ENCODE peak calls at places on chromosomes 11 and 22, in eight cellular contexts. Q is NT2/D1, P is aorta, H is kidney, Y is NCI-H526 treated with DMSO at 0.1 percent for 48 hours, O is posterior cingulate gyrus, U is T-helper 1 cell, Z is brain microvascular endothelial cell. B is an unnamed sample.

GRCh38 chr22:36197065-36197440 is 4.6 kb downstream of the APOL4 start:
- DNase-seq in P (peak; percentile 80), H (no peak), U (no peak), O (peak; percentile 25), Q (peak; percentile 54), Y (no peak), Z (peak; percentile 22), B (no peak)

GRCh38 chr11:94521684-94522083 is 9.4 kb downstream of the C11orf97 start:
- DNase-seq in Z (peak; percentile 29), Q (no peak), H (no peak), P (no peak), O (no peak), U (no peak), Y (peak; percentile 25), B (no peak)

GRCh38 chr11:128689946-128690745 is 3.7 kb upstream of the FLI1 start:
- DNase-seq in Q (no peak), P (no peak), Y (peak; percentile 22), U (no peak), O (no peak), Z (no peak), H (peak; percentile 86), B (no peak)

GRCh38 chr22:27135582-27135981 is 478.2 kb downstream of the MIAT start:
- DNase-seq in U (no peak), H (no peak), Y (no peak), Z (peak; percentile 74), P (no peak), O (no peak), Q (no peak), B (no peak)

GRCh38 chr11:134334796-134335571 is 3.2 kb downstream of the GLB1L2 start:
- DNase-seq in O (no peak), P (no peak), Z (no peak), Y (no peak), H (no peak), U (no peak), Q (no peak), B (no peak)

GRCh38 chr11:130516175-130516867 is 67.9 kb downstream of the ADAMTS15 start:
- DNase-seq in U (no peak), Q (no peak), O (no peak), Y (no peak), Z (no peak), P (no peak), H (no peak), B (no peak)

GRCh38 chr22:20180640-20181039 is 29.8 kb upstream of the CCDC188 start:
- DNase-seq in P (no peak), O (no peak), Y (no peak), Q (no peak), Z (no peak), H (no peak), U (no peak), B (no peak)

GRCh38 chr22:23216331-23217170 is 36.2 kb downstream of the BCR start:
- DNase-seq in U (peak; percentile 26), H (peak; percentile 25), O (no peak), Z (no peak), Y (no peak), Q (no peak), P (peak; percentile 37), B (peak; percentile 60)

GRCh38 chr11:73087730-73088129 is 54.4 kb downstream of the FCHSD2 start:
- DNase-seq in P (no peak), Y (no peak), Z (no peak), H (no peak), U (no peak), Q (no peak), O (no peak), B (no peak)

GRCh38 chr11:66999555-66999954 is 23.4 kb upstream of the SYT12 start:
- DNase-seq in P (no peak), Q (no peak), U (no peak), Z (no peak), H (no peak), Y (no peak), O (no peak), B (no peak)

GRCh38 chr11:128251140-128251539 is 336.2 kb downstream of the ETS1 start:
- DNase-seq in H (no peak), O (no peak), Y (no peak), Z (no peak), P (no peak), Q (no peak), U (no peak), B (no peak)

GRCh38 chr11:44014968-44015623 is 32.7 kb upstream of the ACCSL start:
- DNase-seq in P (no peak), O (no peak), Z (peak; percentile 29), Y (no peak), H (no peak), U (no peak), Q (no peak), B (no peak)

GRCh38 chr11:45736424-45736823 is 68.5 kb upstream of the SLC35C1 start:
- DNase-seq in O (no peak), Y (no peak), P (no peak), Q (no peak), U (no peak), H (no peak), Z (no peak), B (no peak)

GRCh38 chr22:46894081-46894671 is 131.7 kb downstream of the TBC1D22A start:
- DNase-seq in H (peak; percentile 48), U (no peak), Z (no peak), O (peak; percentile 33), P (no peak), Y (no peak), Q (no peak), B (no peak)

GRCh38 chr11:24267015-24267414 is 229.8 kb upstream of the LUZP2 start:
- DNase-seq in O (no peak), U (no peak), P (no peak), Y (no peak), H (no peak), Z (no peak), Q (no peak), B (no peak)

GRCh38 chr22:35601743-35602633 is 15.1 kb downstream of the MB start:
- DNase-seq in U (no peak), P (no peak), H (peak; percentile 27), Z (peak; percentile 74), Q (no peak), O (no peak), Y (no peak), B (peak; percentile 93)

GRCh38 chr11:33633251-33634003 is 67.2 kb downstream of the C11orf91 start:
- DNase-seq in O (no peak), Z (peak; percentile 62), U (no peak), P (no peak), Q (peak; percentile 16), H (no peak), Y (no peak), B (no peak)

GRCh38 chr11:46294365-46295309 is 17.2 kb downstream of the CREB3L1 start:
- DNase-seq in Q (peak; percentile 94), O (no peak), Y (no peak), P (no peak), U (no peak), Z (peak; percentile 90), H (peak; percentile 77), B (no peak)

GRCh38 chr22:35561796-35562526 is 21.3 kb downstream of the RASD2 start:
- DNase-seq in P (no peak), U (no peak), H (no peak), Z (peak; percentile 80), Y (no peak), Q (no peak), O (no peak), B (no peak)

GRCh38 chr11:67302571-67303131 is 679 bp upstream of the SSH3 start:
- DNase-seq in U (no peak), Y (peak; percentile 37), O (peak; percentile 23), Z (peak; percentile 17), P (peak; percentile 81), Q (no peak), H (peak; percentile 85), B (peak; percentile 67)

GRCh38 chr11:133907841-133908241 is 48.9 kb downstream of the IGSF9B start:
- DNase-seq in P (peak; percentile 66), H (no peak), Q (no peak), U (no peak), O (no peak), Y (no peak), Z (no peak), B (peak; percentile 27)

GRCh38 chr22:22914726-22915669 is 27.4 kb downstream of the IGLL5 start:
- DNase-seq in O (no peak), Y (no peak), P (peak; percentile 44), Q (no peak), Z (no peak), H (peak; percentile 26), U (no peak), B (no peak)

GRCh38 chr11:34594603-34595002 is 26.3 kb upstream of the EHF start:
- DNase-seq in U (no peak), P (no peak), Y (no peak), Q (no peak), Z (no peak), H (no peak), O (no peak), B (no peak)

GRCh38 chr22:47564651-47565050 is 802.2 kb downstream of the TBC1D22A start:
- DNase-seq in H (no peak), Z (no peak), U (no peak), O (no peak), Y (no peak), Q (no peak), P (no peak), B (no peak)

GRCh38 chr11:123386746-123387510 is 43.1 kb upstream of the GRAMD1B start:
- DNase-seq in Q (no peak), P (no peak), Y (no peak), H (no peak), Z (no peak), O (no peak), U (no peak), B (no peak)

GRCh38 chr22:40044870-40045834 is 50.4 kb downstream of the FAM83F start:
- DNase-seq in O (peak; percentile 30), Z (peak; percentile 11), Y (no peak), Q (no peak), H (peak; percentile 91), U (peak; percentile 81), P (peak; percentile 86), B (no peak)

GRCh38 chr11:128424271-128424709 is 163.1 kb downstream of the ETS1 start:
- DNase-seq in O (no peak), Q (no peak), H (peak; percentile 73), P (peak; percentile 80), Z (no peak), Y (no peak), U (no peak), B (no peak)

GRCh38 chr22:45469573-45470383 is 32.9 kb upstream of the FBLN1 start:
- DNase-seq in O (no peak), P (peak; percentile 25), Q (no peak), H (peak; percentile 8), Z (no peak), U (no peak), Y (peak; percentile 13), B (no peak)

GRCh38 chr11:121864660-121865059 is 251.4 kb downstream of the BLID start:
- DNase-seq in H (no peak), U (no peak), Y (no peak), Q (no peak), Z (no peak), O (no peak), P (no peak), B (no peak)

GRCh38 chr11:118581057-118581456 is 8.8 kb downstream of the ARCN1 start:
- DNase-seq in H (no peak), U (no peak), Y (no peak), Q (no peak), P (no peak), O (no peak), Z (no peak), B (no peak)

GRCh38 chr11:28900427-28900826 is 792.2 kb downstream of the METTL15 start:
- DNase-seq in Z (no peak), Y (no peak), H (no peak), Q (no peak), U (no peak), P (no peak), O (no peak), B (no peak)